ENCODE peak calls at places on chromosomes 16 and 17, in five cellular contexts. C is colonic mucosa, I is mammary epithelial cell, B is H9, N is NCI-H1105 treated with DMSO at 0.1 percent for 48 hours. P is an unnamed sample.

GRCh38 chr17:42845556-42845917 is 1.2 kb downstream of the AOC2 start:
- DNase-seq in C (no peak), I (no peak), B (no peak), N (no peak), P (no peak)

GRCh38 chr17:81207610-81208581 is 14.9 kb downstream of the CEP131 start:
- DNase-seq in C (no peak), I (no peak), B (no peak), N (no peak), P (peak)

GRCh38 chr17:69969897-69970296 is 105.1 kb upstream of the KCNJ16 start:
- DNase-seq in C (no peak), I (no peak), B (no peak), N (no peak), P (no peak)

GRCh38 chr16:54027126-54027922 is 259.3 kb downstream of the IRX3 start:
- DNase-seq in C (no peak), I (peak), B (no peak), N (no peak), P (no peak)

GRCh38 chr17:6660765-6661463 is 9.4 kb downstream of the C17orf100 start:
- DNase-seq in C (no peak), I (no peak), B (peak), N (no peak), P (peak)

GRCh38 chr16:81809567-81809966 is 30.5 kb downstream of the PLCG2 start:
- DNase-seq in C (no peak), I (no peak), B (no peak), N (no peak), P (no peak)

GRCh38 chr17:32596206-32596605 is 109.4 kb downstream of the CDK5R1 start:
- DNase-seq in C (no peak), I (no peak), B (no peak), N (no peak), P (no peak)

GRCh38 chr16:21060027-21060510 is 90.6 kb downstream of the DNAH3 start:
- DNase-seq in C (no peak), I (no peak), B (no peak), N (peak), P (no peak)

GRCh38 chr17:67082110-67082509 is 37.8 kb downstream of the CACNG1 start:
- DNase-seq in C (no peak), I (no peak), B (no peak), N (no peak), P (peak)

GRCh38 chr17:65457635-65458257 is 103.7 kb downstream of the AXIN2 start:
- DNase-seq in C (peak), I (no peak), B (no peak), N (no peak), P (no peak)

GRCh38 chr17:72122002-72122310 is 1.1 kb downstream of the SOX9 start:
- DNase-seq in C (no peak), I (peak), B (no peak), N (no peak), P (peak)

GRCh38 chr17:57982452-57983170 is 5.4 kb downstream of the VEZF1 start:
- DNase-seq in C (no peak), I (no peak), B (no peak), N (no peak), P (no peak)

GRCh38 chr16:3004781-3005284 is 7.9 kb upstream of the CLDN9 start:
- DNase-seq in C (peak), I (no peak), B (peak), N (no peak), P (no peak)

GRCh38 chr17:74754832-74755231 is 6.4 kb downstream of the NHERF1 start:
- DNase-seq in C (no peak), I (no peak), B (no peak), N (no peak), P (no peak)

GRCh38 chr16:48158296-48158695 is 2.5 kb upstream of the ABCC12 start:
- DNase-seq in C (no peak), I (peak), B (no peak), N (no peak), P (no peak)

GRCh38 chr17:62910277-62910676 is 55.8 kb upstream of the TANC2 start:
- DNase-seq in C (no peak), I (no peak), B (no peak), N (no peak), P (no peak)

GRCh38 chr17:61144137-61144536 is 255.5 kb upstream of the TBX2 start:
- DNase-seq in C (no peak), I (no peak), B (no peak), N (no peak), P (no peak)

GRCh38 chr16:68289621-68290329 is 21.0 kb downstream of the SLC7A6OS start:
- DNase-seq in C (no peak), I (no peak), B (no peak), N (no peak), P (peak)

GRCh38 chr17:11490171-11490760 is 108.0 kb upstream of the DNAH9 start:
- DNase-seq in C (no peak), I (no peak), B (no peak), N (no peak), P (no peak)

GRCh38 chr17:76569607-76570279 is 15.9 kb downstream of the ST6GALNAC2 start:
- DNase-seq in C (no peak), I (no peak), B (peak), N (no peak), P (no peak)

GRCh38 chr16:53865492-53865863 is 161.5 kb downstream of the FTO start:
- DNase-seq in C (no peak), I (peak), B (no peak), N (no peak), P (peak)

GRCh38 chr16:82761236-82761635 is 134.5 kb downstream of the CDH13 start:
- DNase-seq in C (no peak), I (peak), B (no peak), N (no peak), P (no peak)

GRCh38 chr16:66629856-66630255 is 25.4 kb downstream of the CMTM3 start:
- DNase-seq in C (no peak), I (no peak), B (no peak), N (no peak), P (no peak)

GRCh38 chr17:3546521-3546920 is 11.1 kb downstream of the TRPV3 start:
- DNase-seq in C (no peak), I (no peak), B (no peak), N (no peak), P (no peak)

GRCh38 chr17:33725675-33726271 is 432.7 kb upstream of the ASIC2 start:
- DNase-seq in C (peak), I (no peak), B (peak), N (peak), P (peak)

P was measured in germinal center.